ENCODE peak calls at places on chromosome 10, in four cellular contexts. One of them, this sample, is unnamed.

GRCh38 chr10:30691601-30692015 is 62.1 kb upstream of the LYZL2 start:
- DNase-seq in H1: no peak
- DNase-seq in neuronal stem cell: no peak
- DNase-seq in mesenchymal stem cell: no peak
- DNase-seq in this sample: no peak

GRCh38 chr10:26840938-26841732 is 19.6 kb downstream of the ABI1 start:
- DNase-seq in H1: no peak
- DNase-seq in neuronal stem cell: no peak
- DNase-seq in mesenchymal stem cell: no peak
- DNase-seq in this sample: no peak

GRCh38 chr10:44233561-44234470 is 151.1 kb downstream of the CXCL12 start:
- DNase-seq in H1: peak; percentile 87
- DNase-seq in neuronal stem cell: peak; percentile 79
- DNase-seq in mesenchymal stem cell: peak; percentile 70
- DNase-seq in this sample: peak; percentile 95

GRCh38 chr10:3776796-3777571 is 8.0 kb downstream of the KLF6 start:
- DNase-seq in H1: no peak
- DNase-seq in neuronal stem cell: no peak
- DNase-seq in mesenchymal stem cell: peak; percentile 89
- DNase-seq in this sample: peak; percentile 10

GRCh38 chr10:133474833-133475734 is 21.3 kb downstream of the SCART1 start:
- DNase-seq in H1: no peak
- DNase-seq in neuronal stem cell: no peak
- DNase-seq in mesenchymal stem cell: no peak
- DNase-seq in this sample: no peak

GRCh38 chr10:22340362-22341189 is 4.7 kb upstream of the SPAG6 start:
- DNase-seq in H1: no peak
- DNase-seq in neuronal stem cell: peak; percentile 77
- DNase-seq in mesenchymal stem cell: peak; percentile 87
- DNase-seq in this sample: peak; percentile 72

GRCh38 chr10:11411926-11412545 is 199.4 kb downstream of the USP6NL start:
- DNase-seq in H1: no peak
- DNase-seq in neuronal stem cell: no peak
- DNase-seq in mesenchymal stem cell: no peak
- DNase-seq in this sample: no peak

GRCh38 chr10:7566891-7567290 is 99.9 kb downstream of the ITIH5 start:
- DNase-seq in H1: no peak
- DNase-seq in neuronal stem cell: no peak
- DNase-seq in mesenchymal stem cell: no peak
- DNase-seq in this sample: no peak

GRCh38 chr10:97648557-97649404 is 8.3 kb downstream of the PI4K2A start:
- DNase-seq in H1: no peak
- DNase-seq in neuronal stem cell: no peak
- DNase-seq in mesenchymal stem cell: peak; percentile 93
- DNase-seq in this sample: peak; percentile 58

GRCh38 chr10:71963351-71963755 is 842 bp upstream of the CHST3 start:
- DNase-seq in H1: no peak
- DNase-seq in neuronal stem cell: no peak
- DNase-seq in mesenchymal stem cell: no peak
- DNase-seq in this sample: no peak

GRCh38 chr10:59252491-59252890 is 76.0 kb downstream of the PHYHIPL start:
- DNase-seq in H1: no peak
- DNase-seq in neuronal stem cell: no peak
- DNase-seq in mesenchymal stem cell: no peak
- DNase-seq in this sample: no peak

GRCh38 chr10:19993714-19994343 is 177.6 kb downstream of the PLXDC2 start:
- DNase-seq in H1: no peak
- DNase-seq in neuronal stem cell: no peak
- DNase-seq in mesenchymal stem cell: peak; percentile 47
- DNase-seq in this sample: no peak

GRCh38 chr10:131669838-131670237 is 231.0 kb upstream of the PPP2R2D start:
- DNase-seq in H1: no peak
- DNase-seq in neuronal stem cell: no peak
- DNase-seq in mesenchymal stem cell: no peak
- DNase-seq in this sample: no peak

GRCh38 chr10:132765435-132765834 is 20.5 kb downstream of the NKX6-2 start:
- DNase-seq in H1: no peak
- DNase-seq in neuronal stem cell: no peak
- DNase-seq in mesenchymal stem cell: no peak
- DNase-seq in this sample: no peak

GRCh38 chr10:20503186-20503585 is 393.9 kb downstream of the NEBL start:
- DNase-seq in H1: no peak
- DNase-seq in neuronal stem cell: no peak
- DNase-seq in mesenchymal stem cell: no peak
- DNase-seq in this sample: no peak

GRCh38 chr10:4086041-4086886 is 301.3 kb upstream of the KLF6 start:
- DNase-seq in H1: no peak
- DNase-seq in neuronal stem cell: peak; percentile 6
- DNase-seq in mesenchymal stem cell: no peak
- DNase-seq in this sample: no peak

GRCh38 chr10:26341701-26342100 is 96.4 kb upstream of the APBB1IP start:
- DNase-seq in H1: no peak
- DNase-seq in neuronal stem cell: no peak
- DNase-seq in mesenchymal stem cell: no peak
- DNase-seq in this sample: no peak

GRCh38 chr10:33706746-33707145 is 372.3 kb upstream of the NRP1 start:
- DNase-seq in H1: no peak
- DNase-seq in neuronal stem cell: no peak
- DNase-seq in mesenchymal stem cell: no peak
- DNase-seq in this sample: no peak

GRCh38 chr10:21475393-21475792 is 50.1 kb downstream of the SKIDA1 start:
- DNase-seq in H1: no peak
- DNase-seq in neuronal stem cell: no peak
- DNase-seq in mesenchymal stem cell: no peak
- DNase-seq in this sample: no peak

GRCh38 chr10:131690805-131691239 is 210.0 kb upstream of the PPP2R2D start:
- DNase-seq in H1: no peak
- DNase-seq in neuronal stem cell: no peak
- DNase-seq in mesenchymal stem cell: no peak
- DNase-seq in this sample: no peak

GRCh38 chr10:102523250-102524029 is 19.7 kb downstream of the SUFU start:
- DNase-seq in H1: no peak
- DNase-seq in neuronal stem cell: no peak
- DNase-seq in mesenchymal stem cell: peak; percentile 35
- DNase-seq in this sample: no peak
- H3K14ac ChIP-seq in H1: no peak overlapping the region
- H3K14ac ChIP-seq in neuronal stem cell: no peak overlapping the region
- H3K14ac ChIP-seq in mesenchymal stem cell: no peak overlapping the region
- H3K14ac ChIP-seq in this sample: no peak overlapping the region

DNA sequence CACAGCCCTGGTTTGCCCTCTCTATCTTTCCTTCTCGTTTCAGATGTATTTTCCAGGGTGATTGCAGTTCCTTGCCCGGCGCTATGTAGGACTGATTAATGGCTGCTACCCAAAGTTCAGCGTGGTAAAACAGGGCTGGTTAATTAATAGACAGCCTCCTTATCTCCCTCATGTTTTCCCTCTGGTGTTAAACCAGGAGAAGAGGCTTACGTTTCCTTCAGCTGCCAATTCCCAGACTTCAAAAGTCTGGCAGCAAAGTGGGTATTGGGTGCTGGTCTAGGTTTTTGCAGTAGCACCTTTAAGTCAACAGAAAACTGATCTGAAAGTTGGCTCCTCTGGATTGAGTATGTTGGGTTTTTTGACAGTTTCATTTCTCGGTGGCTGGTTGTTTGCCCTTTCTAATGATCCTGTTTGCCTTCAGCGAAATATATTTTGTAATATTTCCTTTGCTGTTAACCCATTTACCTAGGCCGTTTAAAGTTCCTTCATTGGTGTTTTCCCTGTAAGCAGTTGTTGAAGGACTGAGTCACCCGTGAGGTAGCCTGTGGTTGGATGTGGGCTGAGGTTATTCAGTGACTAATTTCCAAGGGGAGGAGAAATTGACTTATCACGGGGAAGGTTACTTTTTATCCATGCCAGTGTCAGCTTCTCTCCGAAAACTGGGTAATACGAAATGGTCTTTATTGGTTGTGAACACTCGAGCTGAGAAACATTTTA is 257.1 kb downstream of the KIAA1217 start:
- DNase-seq in H1: no peak
- DNase-seq in neuronal stem cell: no peak
- DNase-seq in mesenchymal stem cell: peak; percentile 90
- DNase-seq in this sample: no peak
- H3K4me2 ChIP-seq in H1: no peak overlapping the region
- H3K4me2 ChIP-seq in neuronal stem cell: no peak overlapping the region
- H3K4me2 ChIP-seq in mesenchymal stem cell: peak overlapping the region; percentile 70
- H3K4me2 ChIP-seq in this sample: no peak overlapping the region

GRCh38 chr10:112963835-112964234 is 13.8 kb downstream of the TCF7L2 start:
- DNase-seq in H1: no peak
- DNase-seq in neuronal stem cell: no peak
- DNase-seq in mesenchymal stem cell: peak; percentile 61
- DNase-seq in this sample: no peak
- H3K14ac ChIP-seq in H1: no peak overlapping the region
- H3K14ac ChIP-seq in neuronal stem cell: no peak overlapping the region
- H3K14ac ChIP-seq in mesenchymal stem cell: no peak overlapping the region
- H3K14ac ChIP-seq in this sample: no peak overlapping the region

DNA sequence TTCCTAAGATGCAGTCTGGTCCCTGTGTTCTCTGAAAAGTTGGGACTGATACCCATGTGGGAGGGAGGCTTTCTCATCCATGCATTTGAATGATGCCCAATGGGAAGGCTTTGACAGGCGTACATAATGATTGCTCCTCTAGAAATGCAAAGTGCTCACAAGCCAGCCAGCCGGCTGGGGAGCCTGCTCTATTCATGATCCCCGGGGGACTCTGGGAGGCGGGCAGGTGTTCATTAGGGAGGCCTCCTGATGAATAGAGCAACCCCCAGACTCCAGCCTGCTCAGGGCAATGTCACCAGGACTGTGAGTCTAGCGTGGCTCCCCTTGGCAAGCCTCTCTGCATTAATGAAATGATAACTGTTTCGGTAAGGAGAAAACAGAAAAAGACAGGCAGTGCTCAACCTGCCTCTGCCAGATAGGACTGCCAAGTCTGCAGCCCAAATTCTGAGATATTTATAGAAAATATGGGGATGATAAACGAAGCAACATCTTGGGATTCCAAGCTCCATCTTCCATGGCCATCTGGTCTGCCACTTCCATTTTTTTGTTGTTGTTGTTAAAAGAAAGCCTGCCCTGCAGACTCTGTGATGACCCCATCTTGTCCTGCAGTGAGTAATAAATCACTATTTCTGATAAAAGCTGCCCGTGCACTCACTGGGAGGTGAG is 236.4 kb downstream of the PRPF18 start:
- DNase-seq in H1: peak; percentile 60
- DNase-seq in neuronal stem cell: no peak
- DNase-seq in mesenchymal stem cell: no peak
- DNase-seq in this sample: peak; percentile 77
- H3K4me2 ChIP-seq in H1: peak overlapping the region; percentile 54
- H3K4me2 ChIP-seq in neuronal stem cell: no peak overlapping the region
- H3K4me2 ChIP-seq in mesenchymal stem cell: no peak overlapping the region
- H3K4me2 ChIP-seq in this sample: peak overlapping the region; percentile 23

GRCh38 chr10:14601872-14602725 is 172.6 kb downstream of the FAM107B start:
- DNase-seq in H1: no peak
- DNase-seq in neuronal stem cell: no peak
- DNase-seq in mesenchymal stem cell: peak; percentile 94
- DNase-seq in this sample: peak; percentile 20

GRCh38 chr10:14605231-14605925 is 169.3 kb downstream of the FAM107B start:
- DNase-seq in H1: no peak
- DNase-seq in neuronal stem cell: no peak
- DNase-seq in mesenchymal stem cell: peak; percentile 86
- DNase-seq in this sample: peak; percentile 17

GRCh38 chr10:14604181-14605142 is 170.2 kb downstream of the FAM107B start:
- DNase-seq in H1: no peak
- DNase-seq in neuronal stem cell: peak; percentile 78
- DNase-seq in mesenchymal stem cell: peak; percentile 73
- DNase-seq in this sample: peak; percentile 45

GRCh38 chr10:14602807-14603538 is 171.7 kb downstream of the FAM107B start:
- DNase-seq in H1: no peak
- DNase-seq in neuronal stem cell: no peak
- DNase-seq in mesenchymal stem cell: peak; percentile 16
- DNase-seq in this sample: no peak

DNA sequence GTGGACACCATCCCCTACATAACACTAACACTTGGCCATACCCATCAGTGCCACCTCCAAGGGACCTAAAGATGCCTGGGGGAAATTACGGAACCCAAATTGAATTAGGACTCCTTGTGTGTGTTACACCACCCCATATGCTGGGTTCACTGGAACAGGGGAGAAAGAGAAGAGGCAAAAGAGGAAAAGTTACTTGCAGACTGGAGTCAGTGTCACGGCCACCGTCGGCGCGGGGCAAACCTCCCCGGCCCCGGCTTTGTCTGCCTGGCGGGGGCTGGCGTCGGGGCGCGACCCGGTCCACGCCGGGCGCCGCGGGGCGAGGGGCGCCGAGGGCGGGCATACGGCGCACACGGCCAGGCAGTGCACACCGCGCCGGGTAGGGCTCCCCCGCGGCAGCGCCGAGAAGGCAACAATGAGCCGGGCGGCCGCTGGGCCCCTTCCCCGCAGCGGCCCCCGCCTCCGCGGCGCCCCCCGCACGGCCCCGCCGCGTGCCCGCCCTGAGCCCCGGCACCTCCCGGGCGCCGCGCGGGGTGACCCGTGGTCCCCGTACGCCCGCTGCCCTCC is 171.1 kb downstream of the FAM107B start:
- DNase-seq in H1: no peak
- DNase-seq in neuronal stem cell: no peak
- DNase-seq in mesenchymal stem cell: peak; percentile 37
- DNase-seq in this sample: peak; percentile 27
- H3K14ac ChIP-seq in H1: no peak overlapping the region
- H3K14ac ChIP-seq in neuronal stem cell: no peak overlapping the region
- H3K14ac ChIP-seq in mesenchymal stem cell: no peak overlapping the region
- H3K14ac ChIP-seq in this sample: peak overlapping the region; percentile 48

GRCh38 chr10:126397640-126398382 is 9.5 kb upstream of the ADAM12 start:
- DNase-seq in H1: no peak
- DNase-seq in neuronal stem cell: no peak
- DNase-seq in mesenchymal stem cell: peak; percentile 92
- DNase-seq in this sample: no peak
- H3K4me2 ChIP-seq in H1: no peak overlapping the region
- H3K4me2 ChIP-seq in neuronal stem cell: no peak overlapping the region
- H3K4me2 ChIP-seq in mesenchymal stem cell: peak overlapping the region; percentile 32
- H3K4me2 ChIP-seq in this sample: no peak overlapping the region

This sample was measured in H9.